ENCODE peak calls at places on chromosomes 7 and 10, in five cellular contexts. C is K562, F is A549, O is HepG2, T is GM12878. Q is an unnamed sample.
A peak's percentile ranks its signal among the peaks of the same experiment; 100 is the strongest.

GRCh38 chr7:116798205-116798730 is 64.1 kb upstream of the CAPZA2 start:
- DNase-seq in C (no peak), F (no peak), O (no peak), T (no peak), Q (no peak)

GRCh38 chr7:44735403-44736165 is 13.1 kb upstream of the ZMIZ2 start:
- DNase-seq in C (no peak), F (peak; percentile 65), O (peak; percentile 30), T (peak; percentile 78), Q (no peak)

GRCh38 chr7:1643270-1644092 is 26.6 kb upstream of the ELFN1 start:
- DNase-seq in C (no peak), F (no peak), O (no peak), T (no peak), Q (no peak)

GRCh38 chr7:40232242-40232929 is 97.6 kb downstream of the SUGCT start:
- DNase-seq in C (no peak), F (peak; percentile 21), O (peak; percentile 43), T (no peak), Q (peak; percentile 69)

GRCh38 chr7:17773289-17773626 is 167.0 kb downstream of the SNX13 start:
- DNase-seq in C (no peak), F (peak; percentile 2), O (peak; percentile 70), T (no peak), Q (no peak)

GRCh38 chr10:9712393-9712792 is 1305.3 kb upstream of the CELF2 start:
- DNase-seq in C (no peak), F (no peak), O (no peak), T (no peak), Q (no peak)

GRCh38 chr7:139930286-139930965 is 101.4 kb downstream of the TBXAS1 start:
- DNase-seq in C (no peak), F (no peak), O (no peak), T (no peak), Q (no peak)

GRCh38 chr10:89663144-89663543 is 18.1 kb upstream of the PANK1 start:
- DNase-seq in C (no peak), F (no peak), O (no peak), T (no peak), Q (no peak)

GRCh38 chr10:52747680-52748079 is 24.9 kb downstream of the MBL2 start:
- DNase-seq in C (no peak), F (no peak), O (no peak), T (no peak), Q (no peak)

GRCh38 chr7:55133630-55134392 is 115.0 kb downstream of the EGFR start:
- DNase-seq in C (peak; percentile 16), F (peak; percentile 72), O (peak; percentile 73), T (no peak), Q (no peak)

GRCh38 chr10:93813507-93814465 is 56.0 kb downstream of the LGI1 start:
- DNase-seq in C (no peak), F (peak; percentile 44), O (peak; percentile 32), T (no peak), Q (peak; percentile 79)

GRCh38 chr10:80144302-80145131 is 12.0 kb downstream of the PLAC9 start:
- DNase-seq in C (peak; percentile 51), F (peak; percentile 37), O (no peak), T (no peak), Q (no peak)

GRCh38 chr10:63780075-63780474 is 258.9 kb downstream of the REEP3 start:
- DNase-seq in C (no peak), F (no peak), O (no peak), T (no peak), Q (no peak)

GRCh38 chr10:29600821-29601220 is 34.0 kb downstream of the SVIL start:
- DNase-seq in C (no peak), F (no peak), O (no peak), T (no peak), Q (no peak)

GRCh38 chr7:8260871-8261707 is 878 bp downstream of the ICA1 start:
- DNase-seq in C (peak; percentile 26), F (peak; percentile 27), O (no peak), T (no peak), Q (peak; percentile 51)

GRCh38 chr7:110386914-110387313 is 704.0 kb upstream of the LRRN3 start:
- DNase-seq in C (no peak), F (peak; percentile 36), O (peak; percentile 57), T (no peak), Q (peak; percentile 21)

GRCh38 chr10:123455861-123456260 is 210.3 kb upstream of the GPR26 start:
- DNase-seq in C (no peak), F (peak; percentile 10), O (peak; percentile 22), T (no peak), Q (no peak)

GRCh38 chr10:132392811-132393694 is 3.9 kb upstream of the PWWP2B start:
- DNase-seq in C (no peak), F (no peak), O (no peak), T (no peak), Q (no peak)

GRCh38 chr7:121797283-121798037 is 75.5 kb upstream of the PTPRZ1 start:
- DNase-seq in C (no peak), F (no peak), O (no peak), T (no peak), Q (peak; percentile 56)

GRCh38 chr10:127013696-127014095 is 108.5 kb downstream of the DOCK1 start:
- DNase-seq in C (no peak), F (no peak), O (no peak), T (no peak), Q (no peak)
- H3K27ac ChIP-seq in C (no peak overlapping the region), F (no peak overlapping the region), O (no peak overlapping the region), T (no peak overlapping the region), Q (no peak overlapping the region)

GRCh38 chr7:75575488-75576112 is 83.5 kb downstream of the SPDYE5 start:
- DNase-seq in C (no peak), F (no peak), O (no peak), T (no peak), Q (no peak)
- TF ChIP-seq JUNB in C (no peak), F (no peak), O (no peak), T (no peak), Q (no peak)

DNA sequence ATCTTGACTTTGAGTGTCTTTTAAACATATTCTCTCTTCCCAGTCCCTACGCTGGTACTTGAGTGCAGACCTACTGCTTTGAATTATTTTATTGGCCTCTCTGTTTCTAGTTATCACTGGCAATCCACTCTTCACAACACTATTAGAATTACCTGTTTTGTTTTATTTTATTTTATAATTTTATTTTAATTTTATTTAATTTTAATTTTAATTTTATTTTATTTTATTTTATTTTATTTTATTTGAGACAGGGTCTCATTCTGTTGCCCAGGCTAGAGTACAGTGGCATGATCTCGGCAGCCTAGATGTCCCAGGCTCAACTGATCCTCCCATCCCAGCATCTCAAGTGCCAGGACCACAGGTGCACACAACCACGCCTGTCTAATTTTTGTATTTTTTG is 6.8 kb downstream of the STK17A start:
- DNase-seq in C (no peak), F (no peak), O (no peak), T (no peak), Q (no peak)
- H3K27ac ChIP-seq in C (no peak overlapping the region), F (no peak overlapping the region), O (no peak overlapping the region), T (peak overlapping the region; percentile 98), Q (no peak overlapping the region)

GRCh38 chr10:26486304-26486703 is 48.2 kb downstream of the APBB1IP start:
- DNase-seq in C (no peak), F (peak; percentile 24), O (no peak), T (no peak), Q (no peak)

GRCh38 chr10:26486985-26487850 is 49.1 kb downstream of the APBB1IP start:
- DNase-seq in C (no peak), F (peak; percentile 76), O (peak; percentile 3), T (peak; percentile 79), Q (no peak)

GRCh38 chr10:26491276-26491675 is 53.1 kb downstream of the APBB1IP start:
- DNase-seq in C (no peak), F (no peak), O (no peak), T (no peak), Q (no peak)

GRCh38 chr10:26489081-26489480 is 50.9 kb downstream of the APBB1IP start:
- DNase-seq in C (no peak), F (no peak), O (no peak), T (no peak), Q (no peak)

DNA sequence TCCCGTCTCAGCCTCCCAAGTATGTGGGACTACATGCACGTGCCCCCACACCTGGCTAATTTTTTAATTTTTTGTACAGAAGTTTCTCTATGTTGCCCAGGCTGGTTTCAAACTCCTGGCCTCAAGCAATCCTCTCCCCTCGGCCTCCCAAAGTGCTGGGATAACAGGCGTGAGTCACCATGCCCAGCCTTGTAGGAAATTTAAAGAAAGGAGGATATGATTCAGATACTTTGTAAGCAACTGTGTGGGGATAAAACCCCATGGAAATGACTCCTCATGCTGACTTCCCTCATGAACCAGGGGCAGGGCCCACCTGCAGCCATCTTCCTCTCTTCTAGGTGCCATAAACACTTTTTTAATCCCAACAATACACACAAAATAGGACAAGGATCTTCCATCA is 50.2 kb downstream of the APBB1IP start:
- DNase-seq in C (no peak), F (no peak), O (no peak), T (no peak), Q (no peak)
- TF ChIP-seq JUNB in C (no peak), F (no peak), O (no peak), T (no peak), Q (no peak)